ENCODE peak calls at places on chromosomes 1 and 21, in six cellular contexts. B, J, M, G, R and S are unnamed samples.

GRCh38 chr21:17089121-17089520 is 423.7 kb upstream of the CXADR start:
- DNase-seq in R (no peak), B (no peak), G (no peak), M (no peak), J (no peak), S (no peak)

GRCh38 chr1:88595355-88595754 is 88.7 kb upstream of the PKN2 start:
- DNase-seq in J (no peak), R (peak; percentile 59), G (peak; percentile 80), B (no peak), M (no peak), S (no peak)

GRCh38 chr1:55547441-55547840 is 332.3 kb upstream of the USP24 start:
- DNase-seq in R (peak; percentile 3), M (no peak), G (no peak), J (no peak), B (no peak), S (no peak)

GRCh38 chr1:168488153-168488552 is 55.6 kb downstream of the XCL2 start:
- DNase-seq in J (no peak), R (peak; percentile 95), G (peak; percentile 85), M (no peak), B (no peak), S (no peak)

GRCh38 chr1:2229921-2230700 is 2.0 kb downstream of the SKI start:
- DNase-seq in M (no peak), R (peak; percentile 50), G (peak; percentile 51), J (no peak), B (no peak), S (peak; percentile 44)

GRCh38 chr21:17550671-17551308 is 37.9 kb downstream of the CXADR start:
- DNase-seq in B (no peak), J (no peak), R (peak; percentile 16), M (no peak), G (no peak), S (no peak)

GRCh38 chr1:8516793-8517556 is 199.1 kb downstream of the SLC45A1 start:
- DNase-seq in M (no peak), G (peak; percentile 46), J (no peak), R (peak; percentile 58), B (no peak), S (no peak)

GRCh38 chr1:230387296-230387695 is 38.8 kb downstream of the PGBD5 start:
- DNase-seq in B (no peak), J (no peak), G (no peak), M (no peak), R (no peak), S (no peak)

GRCh38 chr1:99558539-99558938 is 87.4 kb upstream of the PALMD start:
- DNase-seq in B (no peak), G (peak; percentile 54), J (no peak), M (no peak), R (peak; percentile 81), S (no peak)

GRCh38 chr1:91791103-91791502 is 94.8 kb downstream of the TGFBR3 start:
- DNase-seq in R (no peak), M (no peak), G (no peak), J (no peak), B (no peak), S (no peak)

GRCh38 chr1:225733254-225733653 is 44.4 kb upstream of the SRP9 start:
- DNase-seq in R (no peak), G (no peak), M (no peak), J (no peak), B (no peak), S (no peak)

GRCh38 chr1:110726755-110727154 is 52.0 kb upstream of the KCNA3 start:
- DNase-seq in G (no peak), R (no peak), J (no peak), M (no peak), B (no peak), S (no peak)

GRCh38 chr1:166865931-166866330 is 10.1 kb downstream of the TADA1 start:
- DNase-seq in B (no peak), J (no peak), G (peak; percentile 28), R (peak; percentile 76), M (no peak), S (no peak)

GRCh38 chr1:42851960-42852607 is 5.7 kb downstream of the ZNF691 start:
- DNase-seq in R (no peak), J (no peak), B (no peak), G (no peak), M (no peak), S (no peak)

GRCh38 chr1:191152776-191153175 is 675.1 kb upstream of the BRINP3 start:
- DNase-seq in G (no peak), J (no peak), B (no peak), R (no peak), M (no peak), S (no peak)

GRCh38 chr1:29845910-29846309 is 609.6 kb downstream of the PTPRU start:
- DNase-seq in R (no peak), M (no peak), J (no peak), B (no peak), G (no peak), S (no peak)

GRCh38 chr1:156259805-156260204 is 11.9 kb upstream of the PAQR6 start:
- DNase-seq in G (no peak), R (no peak), J (no peak), B (peak; percentile 35), M (no peak), S (no peak)

GRCh38 chr1:4046836-4047461 is 146.9 kb upstream of the C1orf174 start:
- DNase-seq in G (no peak), B (peak; percentile 75), M (no peak), J (no peak), R (no peak), S (no peak)

GRCh38 chr1:101316276-101316675 is 79.5 kb downstream of the S1PR1 start:
- DNase-seq in G (no peak), J (no peak), B (no peak), M (no peak), R (no peak), S (no peak)

GRCh38 chr1:206829282-206829681 is 36.1 kb upstream of the IL20 start:
- DNase-seq in M (no peak), G (no peak), J (no peak), B (no peak), R (no peak), S (no peak)

GRCh38 chr1:109240158-109241152 is 8.9 kb upstream of the CELSR2 start:
- DNase-seq in B (no peak), J (no peak), M (no peak), G (peak; percentile 71), R (peak; percentile 83), S (no peak)

GRCh38 chr1:53123462-53124129 is 18.8 kb downstream of the SLC1A7 start:
- DNase-seq in B (no peak), R (peak; percentile 94), M (no peak), G (peak; percentile 41), J (no peak), S (peak; percentile 23)

GRCh38 chr1:225817611-225818061 is 7.7 kb downstream of the EPHX1 start:
- DNase-seq in J (no peak), R (peak; percentile 93), G (peak; percentile 91), B (no peak), M (no peak), S (no peak)

GRCh38 chr1:223129229-223129851 is 13.7 kb downstream of the TLR5 start:
- DNase-seq in G (peak; percentile 50), J (peak; percentile 54), B (no peak), R (peak; percentile 35), M (peak; percentile 68), S (peak; percentile 68)

GRCh38 chr1:183622013-183622412 is 13.6 kb downstream of the ARPC5 start:
- DNase-seq in J (no peak), B (no peak), M (no peak), R (no peak), G (no peak), S (no peak)

GRCh38 chr1:244102471-244102870 is 51.4 kb downstream of the ZBTB18 start:
- DNase-seq in B (no peak), R (no peak), G (no peak), M (no peak), J (no peak), S (no peak)

GRCh38 chr21:28754127-28754611 is 238.5 kb downstream of the LTN1 start:
- DNase-seq in B (no peak), M (no peak), R (peak; percentile 79), G (peak; percentile 86), J (no peak), S (no peak)

GRCh38 chr1:204885288-204885711 is 14.6 kb downstream of the NFASC start:
- DNase-seq in M (no peak), B (no peak), R (peak; percentile 31), J (no peak), G (peak; percentile 48), S (no peak)

GRCh38 chr1:77279929-77280328 is 1.9 kb upstream of the AK5 start:
- DNase-seq in J (no peak), R (no peak), B (no peak), M (no peak), G (no peak), S (no peak)

GRCh38 chr1:119587328-119587727 is 60.7 kb downstream of the ZNF697 start:
- DNase-seq in B (no peak), J (no peak), M (no peak), R (no peak), G (peak; percentile 46), S (no peak)